ENCODE peak calls at places on chromosome 10, in five cellular contexts. G is prostate gland, Z is SK-N-MC, T is suprapubic skin, H is transverse colon. E is an unnamed sample. For H3K36me3, the result is how much of the 10 kb centered on the place peaks cover.

GRCh38 chr10:44388641-44389040 is 3.7 kb upstream of the CXCL12 start:
- DNase-seq in G (no peak), Z (no peak), T (peak), H (no peak), E (no peak)

GRCh38 chr10:271722-272121 is 136.5 kb downstream of the ZMYND11 start:
- DNase-seq in H (no peak), Z (no peak), T (no peak), G (no peak), E (peak)

GRCh38 chr10:11381023-11381422 is 230.4 kb downstream of the USP6NL start:
- DNase-seq in G (no peak), H (no peak), T (no peak), Z (no peak), E (no peak)

GRCh38 chr10:125629758-125630376 is 53.1 kb downstream of the TEX36 start:
- DNase-seq in G (no peak), H (no peak), T (no peak), Z (no peak), E (no peak)

GRCh38 chr10:1274098-1274745 is 218.0 kb downstream of the WDR37 start:
- DNase-seq in Z (no peak), G (no peak), T (no peak), H (no peak), E (no peak)

GRCh38 chr10:10798543-10799192 is 219.0 kb upstream of the CELF2 start:
- DNase-seq in G (no peak), Z (no peak), T (peak), H (no peak), E (no peak)

GRCh38 chr10:112774210-112774609 is 175.8 kb upstream of the TCF7L2 start:
- DNase-seq in T (no peak), H (no peak), Z (no peak), G (no peak), E (no peak)

GRCh38 chr10:91891285-91892001 is 17.8 kb downstream of the FGFBP3 start:
- DNase-seq in Z (no peak), G (no peak), H (no peak), T (no peak), E (no peak)

GRCh38 chr10:329361-330099 is 194.3 kb downstream of the ZMYND11 start:
- DNase-seq in T (peak), Z (no peak), H (peak), G (peak), E (peak)

GRCh38 chr10:130040351-130040750 is 70.3 kb downstream of the C10orf143 start:
- DNase-seq in T (no peak), H (no peak), G (no peak), Z (no peak), E (no peak)

GRCh38 chr10:33235271-33235884 is 99.1 kb downstream of the NRP1 start:
- DNase-seq in G (no peak), H (no peak), Z (no peak), T (no peak), E (no peak)

GRCh38 chr10:69861251-69862240 is 59.8 kb downstream of the COL13A1 start:
- DNase-seq in Z (no peak), T (no peak), H (no peak), G (no peak), E (no peak)

GRCh38 chr10:103396067-103396788 is at the start of the genes ATP5MK and PDCD11:
- DNase-seq in Z (peak), H (peak), G (peak), T (peak), E (peak)

GRCh38 chr10:103394180-103394579 is 2.1 kb downstream of the ATP5MK start:
- DNase-seq in Z (no peak), H (no peak), T (no peak), G (no peak), E (no peak)

GRCh38 chr10:103395754-103396066 is 565 bp downstream of the ATP5MK start:
- DNase-seq in G (no peak), T (no peak), Z (no peak), H (peak), E (no peak)

GRCh38 chr10:103397191-103397825 is 882 bp downstream of the PDCD11 start:
- DNase-seq in G (no peak), Z (no peak), T (no peak), H (no peak), E (no peak)

GRCh38 chr10:103396789-103397087 is 312 bp downstream of the PDCD11 start:
- DNase-seq in G (no peak), Z (no peak), H (no peak), T (no peak), E (no peak)
- H3K36me3 ChIP-seq in G (under half), Z (under half), H (under half), T (under half), E (under half)

GRCh38 chr10:86018735-86019058 is 347.9 kb downstream of the GRID1 start:
- DNase-seq in T (no peak), G (no peak), Z (no peak), H (no peak), E (no peak)
- TF ChIP-seq POLR2AphosphoS5 in T (no peak), G (no peak), Z (no peak), H (no peak), E (no peak)

GRCh38 chr10:100349672-100350071 is 2.6 kb downstream of the SCD start:
- DNase-seq in T (no peak), Z (no peak), G (no peak), H (no peak), E (no peak)
- H3K36me3 ChIP-seq in T (under half), Z (half or more), G (under half), H (under half), E (under half)

GRCh38 chr10:79148452-79149344 is 79.9 kb downstream of the ZMIZ1 start:
- DNase-seq in H (peak), G (peak), Z (no peak), T (peak), E (peak)
- TF ChIP-seq POLR2AphosphoS5 in H (peak), G (no peak), Z (no peak), T (peak), E (peak)

GRCh38 chr10:3167611-3168330 is 4.8 kb downstream of the PITRM1 start:
- DNase-seq in Z (no peak), G (no peak), H (no peak), T (no peak), E (no peak)
- H3K36me3 ChIP-seq in Z (under half), G (under half), H (half or more), T (half or more), E (half or more)

GRCh38 chr10:101367569-101368453 is 13.8 kb downstream of the BTRC start:
- DNase-seq in T (no peak), Z (no peak), G (no peak), H (no peak), E (no peak)
- TF ChIP-seq POLR2AphosphoS5 in T (no peak), Z (no peak), G (no peak), H (no peak), E (no peak)

GRCh38 chr10:122225324-122225723 is 45.8 kb upstream of the BTBD16 start:
- DNase-seq in Z (no peak), H (no peak), T (no peak), G (no peak), E (no peak)
- H3K36me3 ChIP-seq in Z (under half), H (under half), T (half or more), G (under half), E (half or more)

E was measured in stomach.